ENCODE peak calls at places on chromosomes 16 and 17, in five cellular contexts. S, E, H, N and F are unnamed samples.

GRCh38 chr16:19380316-19380715 is 37.4 kb upstream of the TMC5 start:
- DNase-seq in S (no peak), E (no peak), H (no peak), N (no peak), F (no peak)

GRCh38 chr16:22946433-22946832 is 132.5 kb downstream of the HS3ST2 start:
- DNase-seq in S (no peak), E (no peak), H (no peak), N (no peak), F (no peak)

GRCh38 chr16:78742501-78743283 is 643.2 kb downstream of the WWOX start:
- DNase-seq in S (no peak), E (no peak), H (peak), N (no peak), F (no peak)

GRCh38 chr16:3857189-3858013 is 23.1 kb downstream of the CREBBP start:
- DNase-seq in S (no peak), E (no peak), H (no peak), N (no peak), F (no peak)

GRCh38 chr16:54633943-54634362 is 296.7 kb upstream of the IRX5 start:
- DNase-seq in S (no peak), E (peak), H (no peak), N (no peak), F (peak)

GRCh38 chr16:6749714-6750113 is 582.9 kb upstream of the RBFOX1 start:
- DNase-seq in S (no peak), E (no peak), H (no peak), N (no peak), F (no peak)

GRCh38 chr16:11909653-11910551 is 5.9 kb downstream of the GSPT1 start:
- DNase-seq in S (no peak), E (no peak), H (no peak), N (no peak), F (no peak)

GRCh38 chr16:57444711-57445110 is 2.5 kb downstream of the CIAPIN1 start:
- DNase-seq in S (no peak), E (no peak), H (no peak), N (no peak), F (no peak)

GRCh38 chr16:88665148-88665547 is 2.3 kb upstream of the MVD start:
- DNase-seq in S (no peak), E (no peak), H (peak), N (no peak), F (no peak)

GRCh38 chr16:82071421-82071820 is 36.4 kb downstream of the HSD17B2 start:
- DNase-seq in S (no peak), E (no peak), H (no peak), N (no peak), F (no peak)

GRCh38 chr16:50263940-50264929 is 2.1 kb upstream of the ADCY7 start:
- DNase-seq in S (no peak), E (no peak), H (no peak), N (no peak), F (no peak)

GRCh38 chr17:81636505-81637288 is at the start of the genes NPLOC4 and TSPAN10:
- DNase-seq in S (peak), E (peak), H (peak), N (peak), F (peak)

GRCh38 chr17:80203448-80204092 is 16.6 kb downstream of the SGSH start:
- DNase-seq in S (no peak), E (no peak), H (no peak), N (no peak), F (no peak)

GRCh38 chr17:29155966-29156338 is 24.2 kb downstream of the MYO18A start:
- DNase-seq in S (no peak), E (no peak), H (no peak), N (no peak), F (no peak)

GRCh38 chr17:61504697-61505096 is 52.5 kb downstream of the TBX4 start:
- DNase-seq in S (no peak), E (no peak), H (no peak), N (no peak), F (no peak)

GRCh38 chr17:39576187-39576586 is 31.5 kb downstream of the NEUROD2 start:
- DNase-seq in S (no peak), E (peak), H (no peak), N (no peak), F (no peak)

GRCh38 chr17:53924530-53925455 is 102.1 kb downstream of the KIF2B start:
- DNase-seq in S (no peak), E (no peak), H (no peak), N (no peak), F (no peak)

GRCh38 chr17:40935624-40936023 is 1.8 kb downstream of the KRT23 start:
- DNase-seq in S (no peak), E (no peak), H (no peak), N (no peak), F (no peak)

GRCh38 chr16:57622361-57623250 is 5.8 kb upstream of the ADGRG1 start:
- DNase-seq in S (no peak), E (no peak), H (peak), N (peak), F (no peak)

GRCh38 chr17:80585880-80586279 is 41.2 kb downstream of the RPTOR start:
- DNase-seq in S (no peak), E (no peak), H (no peak), N (no peak), F (no peak)

GRCh38 chr17:29091591-29092291 is 48.8 kb downstream of the PIPOX start:
- DNase-seq in S (no peak), E (no peak), H (no peak), N (no peak), F (peak)

GRCh38 chr16:35325936-35326335 is 1866.5 kb downstream of the TP53TG3F start:
- DNase-seq in S (no peak), E (no peak), H (no peak), N (no peak), F (no peak)

GRCh38 chr16:82181456-82182185 is 11.6 kb upstream of the MPHOSPH6 start:
- DNase-seq in S (no peak), E (no peak), H (no peak), N (no peak), F (no peak)

GRCh38 chr17:54494731-54495715 is 405.6 kb upstream of the TOM1L1 start:
- DNase-seq in S (no peak), E (no peak), H (no peak), N (no peak), F (no peak)

GRCh38 chr16:28180660-28181556 is 30.9 kb downstream of the XPO6 start:
- DNase-seq in S (no peak), E (no peak), H (no peak), N (no peak), F (no peak)

GRCh38 chr16:20799599-20799998 is 6.7 kb downstream of the ERI2 start:
- DNase-seq in S (no peak), E (peak), H (no peak), N (no peak), F (no peak)

GRCh38 chr17:75898065-75898464 is 1.3 kb upstream of the TRIM65 start:
- DNase-seq in S (no peak), E (no peak), H (no peak), N (no peak), F (no peak)

GRCh38 chr16:70151941-70152509 is 21.6 kb upstream of the CLEC18C start:
- DNase-seq in S (no peak), E (no peak), H (no peak), N (no peak), F (no peak)

GRCh38 chr16:14168146-14168545 is 97.0 kb downstream of the MRTFB start:
- DNase-seq in S (no peak), E (no peak), H (no peak), N (no peak), F (no peak)

GRCh38 chr17:55324296-55324978 is 59.7 kb downstream of the HLF start:
- DNase-seq in S (no peak), E (no peak), H (no peak), N (no peak), F (no peak)

GRCh38 chr17:49925916-49926315 is 43.1 kb upstream of the DLX4 start:
- DNase-seq in S (no peak), E (no peak), H (peak), N (no peak), F (no peak)

GRCh38 chr16:71625113-71625850 is 702 bp upstream of the MARVELD3 start:
- DNase-seq in S (no peak), E (no peak), H (no peak), N (no peak), F (no peak)

GRCh38 chr17:7280519-7281073 is 922 bp upstream of the SLC2A4 start:
- DNase-seq in S (peak), E (peak), H (peak), N (peak), F (peak)

GRCh38 chr17:7279453-7279852 is 2.1 kb upstream of the SLC2A4 start:
- DNase-seq in S (no peak), E (no peak), H (no peak), N (no peak), F (no peak)

GRCh38 chr17:7281953-7282751 is 634 bp downstream of the SLC2A4 start:
- DNase-seq in S (peak), E (no peak), H (peak), N (no peak), F (no peak)

GRCh38 chr17:7282752-7283321 is 1.3 kb downstream of the SLC2A4 start:
- DNase-seq in S (no peak), E (no peak), H (no peak), N (no peak), F (no peak)

GRCh38 chr17:7281074-7281952 is at the start of gene SLC2A4:
- DNase-seq in S (peak), E (peak), H (peak), N (peak), F (peak)
- TF ChIP-seq POLR2A in S (no peak), E (no peak), H (no peak), N (no peak), F (peak)

GRCh38 chr17:63699638-63700527 is at the start of gene LIMD2:
- DNase-seq in S (peak), E (no peak), H (peak), N (peak), F (peak)
- TF ChIP-seq CTCF in S (no peak), E (no peak), H (no peak), N (no peak), F (no peak)

GRCh38 chr16:85111184-85111583 is 1.1 kb downstream of the CIBAR2 start:
- DNase-seq in S (no peak), E (no peak), H (no peak), N (no peak), F (no peak)

GRCh38 chr16:85113913-85114312 is 1.6 kb upstream of the CIBAR2 start:
- DNase-seq in S (no peak), E (no peak), H (no peak), N (no peak), F (no peak)

GRCh38 chr16:85114909-85115567 is 2.8 kb upstream of the CIBAR2 start:
- DNase-seq in S (peak), E (peak), H (peak), N (peak), F (peak)

GRCh38 chr16:85112364-85112763 is at the start of gene CIBAR2:
- DNase-seq in S (no peak), E (no peak), H (no peak), N (no peak), F (no peak)

DNA sequence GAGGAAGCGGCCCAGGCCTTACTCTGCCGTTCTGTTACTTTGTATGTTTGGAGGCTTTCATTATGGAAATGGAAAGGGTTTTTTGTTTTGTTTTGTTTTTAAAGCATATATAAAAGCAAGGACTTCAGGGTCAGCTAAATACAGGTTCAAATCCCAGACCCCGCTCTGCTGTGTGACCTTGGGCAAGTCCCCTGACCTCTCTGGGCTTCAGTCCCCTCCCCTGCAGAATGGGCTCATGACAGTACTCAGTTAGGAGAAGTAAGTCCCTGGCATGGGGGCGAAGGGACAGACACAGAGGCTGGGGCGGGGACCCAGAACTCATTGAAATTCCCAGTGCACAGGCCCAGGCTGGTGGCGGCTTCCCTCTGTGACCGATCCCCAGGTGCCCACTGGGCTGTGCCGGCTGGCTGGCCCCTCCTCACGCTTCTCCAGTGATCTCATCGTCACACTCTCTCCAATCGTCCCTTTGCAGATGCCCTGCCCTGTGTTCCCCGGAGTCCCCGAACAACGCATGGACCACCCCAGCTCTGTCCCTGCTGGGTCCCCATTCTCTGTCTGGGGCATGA is 979 bp upstream of the CIBAR2 start:
- DNase-seq in S (no peak), E (no peak), H (no peak), N (no peak), F (no peak)
- TF ChIP-seq POLR2A in S (no peak), E (no peak), H (no peak), N (no peak), F (no peak)

GRCh38 chr17:31510273-31511175 is 119.0 kb downstream of the RAB11FIP4 start:
- DNase-seq in S (no peak), E (no peak), H (peak), N (no peak), F (no peak)

GRCh38 chr17:31506517-31506916 is 115.0 kb downstream of the RAB11FIP4 start:
- DNase-seq in S (no peak), E (no peak), H (no peak), N (no peak), F (no peak)

GRCh38 chr17:31509095-31509804 is 117.8 kb downstream of the RAB11FIP4 start:
- DNase-seq in S (no peak), E (no peak), H (no peak), N (no peak), F (no peak)

GRCh38 chr17:31509805-31510177 is 118.3 kb downstream of the RAB11FIP4 start:
- DNase-seq in S (no peak), E (no peak), H (peak), N (no peak), F (no peak)

DNA sequence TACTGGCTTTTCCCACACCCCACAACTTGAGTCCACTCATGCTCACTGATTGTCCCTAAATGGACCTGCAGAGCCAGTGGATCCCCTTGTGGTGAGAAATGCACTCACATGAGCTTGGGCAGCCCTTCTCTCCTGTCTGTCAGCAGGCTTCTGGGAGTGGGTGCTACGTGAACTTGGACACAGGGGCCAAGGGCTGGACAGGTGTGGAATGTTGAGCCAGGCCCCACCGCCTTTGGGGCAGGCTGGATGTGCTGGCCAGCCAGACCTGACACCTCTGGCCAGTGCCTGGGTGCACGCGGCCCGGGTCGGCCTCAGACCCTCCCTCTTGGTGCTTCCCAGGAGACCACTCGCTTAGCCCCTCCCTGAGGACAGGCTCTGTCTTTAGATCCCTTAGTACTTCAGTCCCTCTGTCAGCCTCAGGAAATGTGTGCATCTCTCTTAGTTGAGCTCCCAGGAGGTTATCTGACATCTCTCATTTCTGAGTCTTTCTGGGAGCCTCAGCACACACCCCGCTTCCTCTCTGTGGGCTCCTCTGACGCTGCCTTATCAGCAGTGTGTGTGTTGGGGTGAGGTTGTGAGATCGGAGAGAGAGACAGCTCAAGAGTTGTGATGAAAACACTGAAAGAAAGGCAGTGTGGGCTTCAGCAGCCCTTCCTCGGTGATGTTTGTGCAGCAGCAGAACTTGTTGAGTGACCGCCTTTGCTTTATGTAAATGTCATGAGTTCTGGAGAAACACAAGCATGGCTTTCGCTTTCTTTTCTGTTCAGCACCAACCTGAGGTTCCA is 117.0 kb downstream of the RAB11FIP4 start:
- DNase-seq in S (no peak), E (no peak), H (no peak), N (no peak), F (no peak)
- TF ChIP-seq CTCF in S (no peak), E (peak), H (no peak), N (no peak), F (no peak)